ENCODE peak calls at places on chromosomes 12 and 14, in seven cellular contexts. One of them, this sample, is unnamed.

GRCh38 chr12:93243689-93244513 is 133.8 kb upstream of the NUDT4 start:
- DNase-seq in MCF 10A: peak
- DNase-seq in NCI-H2081: no peak
- DNase-seq in cardiac fibroblast: peak
- DNase-seq in MM.1S: peak
- DNase-seq in CD4-positive, alpha-beta T cell: no peak
- DNase-seq in Peyer's patch: peak
- DNase-seq in this sample: peak

GRCh38 chr12:120394483-120395367 is 25.8 kb upstream of the MSI1 start:
- DNase-seq in MM.1S: no peak
- DNase-seq in cardiac fibroblast: no peak
- DNase-seq in Peyer's patch: peak
- DNase-seq in MCF 10A: no peak
- DNase-seq in CD4-positive, alpha-beta T cell: no peak
- DNase-seq in NCI-H2081: peak
- DNase-seq in this sample: peak

GRCh38 chr12:27285395-27285794 is 41.3 kb downstream of the STK38L start:
- DNase-seq in MM.1S: no peak
- DNase-seq in CD4-positive, alpha-beta T cell: no peak
- DNase-seq in NCI-H2081: no peak
- DNase-seq in Peyer's patch: no peak
- DNase-seq in MCF 10A: no peak
- DNase-seq in cardiac fibroblast: peak
- DNase-seq in this sample: no peak

GRCh38 chr12:120538281-120539156 is 4.4 kb downstream of the RNF10 start:
- DNase-seq in MM.1S: peak
- DNase-seq in cardiac fibroblast: peak
- DNase-seq in CD4-positive, alpha-beta T cell: no peak
- DNase-seq in MCF 10A: peak
- DNase-seq in NCI-H2081: no peak
- DNase-seq in Peyer's patch: peak
- DNase-seq in this sample: peak

GRCh38 chr12:97276198-97276580 is 186.4 kb upstream of the RMST start:
- DNase-seq in MM.1S: no peak
- DNase-seq in MCF 10A: no peak
- DNase-seq in Peyer's patch: no peak
- DNase-seq in cardiac fibroblast: no peak
- DNase-seq in CD4-positive, alpha-beta T cell: no peak
- DNase-seq in NCI-H2081: peak
- DNase-seq in this sample: no peak

GRCh38 chr14:49975799-49976198 is 82.9 kb downstream of the ARF6 start:
- DNase-seq in MCF 10A: no peak
- DNase-seq in Peyer's patch: peak
- DNase-seq in MM.1S: no peak
- DNase-seq in CD4-positive, alpha-beta T cell: no peak
- DNase-seq in cardiac fibroblast: no peak
- DNase-seq in NCI-H2081: no peak
- DNase-seq in this sample: peak

GRCh38 chr14:101474563-101475467 is 86.5 kb upstream of the DIO3 start:
- DNase-seq in cardiac fibroblast: no peak
- DNase-seq in NCI-H2081: no peak
- DNase-seq in MM.1S: no peak
- DNase-seq in MCF 10A: no peak
- DNase-seq in Peyer's patch: peak
- DNase-seq in CD4-positive, alpha-beta T cell: no peak
- DNase-seq in this sample: no peak

GRCh38 chr14:102907980-102908730 is 14.3 kb upstream of the AMN start:
- DNase-seq in MM.1S: no peak
- DNase-seq in CD4-positive, alpha-beta T cell: no peak
- DNase-seq in NCI-H2081: no peak
- DNase-seq in Peyer's patch: no peak
- DNase-seq in MCF 10A: no peak
- DNase-seq in cardiac fibroblast: no peak
- DNase-seq in this sample: no peak

GRCh38 chr12:52204931-52205505 is 13.2 kb upstream of the KRT80 start:
- DNase-seq in MCF 10A: no peak
- DNase-seq in NCI-H2081: no peak
- DNase-seq in cardiac fibroblast: no peak
- DNase-seq in Peyer's patch: no peak
- DNase-seq in MM.1S: no peak
- DNase-seq in CD4-positive, alpha-beta T cell: no peak
- DNase-seq in this sample: no peak

GRCh38 chr12:40141996-40142395 is 36.1 kb upstream of the SLC2A13 start:
- DNase-seq in NCI-H2081: no peak
- DNase-seq in MM.1S: no peak
- DNase-seq in Peyer's patch: no peak
- DNase-seq in cardiac fibroblast: no peak
- DNase-seq in MCF 10A: peak
- DNase-seq in CD4-positive, alpha-beta T cell: no peak
- DNase-seq in this sample: no peak

GRCh38 chr12:33795536-33795935 is 226.8 kb upstream of the ALG10 start:
- DNase-seq in CD4-positive, alpha-beta T cell: no peak
- DNase-seq in cardiac fibroblast: no peak
- DNase-seq in NCI-H2081: no peak
- DNase-seq in Peyer's patch: no peak
- DNase-seq in MCF 10A: no peak
- DNase-seq in MM.1S: peak
- DNase-seq in this sample: peak

GRCh38 chr14:105204206-105204930 is 23.3 kb upstream of the NUDT14 start:
- DNase-seq in Peyer's patch: peak
- DNase-seq in CD4-positive, alpha-beta T cell: no peak
- DNase-seq in cardiac fibroblast: peak
- DNase-seq in NCI-H2081: no peak
- DNase-seq in MCF 10A: peak
- DNase-seq in MM.1S: no peak
- DNase-seq in this sample: peak

GRCh38 chr14:24212924-24213865 is at the start of gene CHMP4A:
- DNase-seq in cardiac fibroblast: peak
- DNase-seq in Peyer's patch: peak
- DNase-seq in MM.1S: peak
- DNase-seq in NCI-H2081: peak
- DNase-seq in CD4-positive, alpha-beta T cell: peak
- DNase-seq in MCF 10A: peak
- DNase-seq in this sample: peak

GRCh38 chr12:70045514-70045913 is 197.7 kb upstream of the CNOT2 start:
- DNase-seq in NCI-H2081: no peak
- DNase-seq in cardiac fibroblast: no peak
- DNase-seq in MM.1S: no peak
- DNase-seq in Peyer's patch: no peak
- DNase-seq in MCF 10A: no peak
- DNase-seq in CD4-positive, alpha-beta T cell: no peak
- DNase-seq in this sample: peak

GRCh38 chr12:130463818-130464663 is 126.4 kb downstream of the PIWIL1 start:
- DNase-seq in MM.1S: no peak
- DNase-seq in CD4-positive, alpha-beta T cell: no peak
- DNase-seq in MCF 10A: no peak
- DNase-seq in NCI-H2081: no peak
- DNase-seq in Peyer's patch: no peak
- DNase-seq in cardiac fibroblast: no peak
- DNase-seq in this sample: no peak

GRCh38 chr14:96287856-96288255 is 31.8 kb downstream of the BDKRB1 start:
- DNase-seq in MCF 10A: no peak
- DNase-seq in CD4-positive, alpha-beta T cell: no peak
- DNase-seq in MM.1S: no peak
- DNase-seq in Peyer's patch: no peak
- DNase-seq in NCI-H2081: no peak
- DNase-seq in cardiac fibroblast: no peak
- DNase-seq in this sample: no peak

GRCh38 chr12:66323017-66323416 is 20.7 kb downstream of the HELB start:
- DNase-seq in MM.1S: no peak
- DNase-seq in cardiac fibroblast: no peak
- DNase-seq in MCF 10A: no peak
- DNase-seq in Peyer's patch: no peak
- DNase-seq in NCI-H2081: no peak
- DNase-seq in CD4-positive, alpha-beta T cell: no peak
- DNase-seq in this sample: no peak

GRCh38 chr14:96261772-96262485 is 5.9 kb downstream of the BDKRB1 start:
- DNase-seq in NCI-H2081: no peak
- DNase-seq in MM.1S: no peak
- DNase-seq in CD4-positive, alpha-beta T cell: no peak
- DNase-seq in MCF 10A: no peak
- DNase-seq in Peyer's patch: no peak
- DNase-seq in cardiac fibroblast: no peak
- DNase-seq in this sample: no peak

This sample was measured in PC-3.